ENCODE peak calls at places on chromosomes 7 and 10, in nine cellular contexts. One of them, this sample, is unnamed.

GRCh38 chr7:13312327-13312726 is 624.9 kb downstream of the ARL4A start:
- DNase-seq in upper lobe of left lung: no peak
- DNase-seq in tibial artery: no peak
- DNase-seq in retinal pigment epithelial cell: no peak
- DNase-seq in HCT116: peak
- DNase-seq in Panc1: no peak
- DNase-seq in fibroblast of villous mesenchyme: no peak
- DNase-seq in gastrocnemius medialis: no peak
- DNase-seq in pancreas: no peak
- DNase-seq in this sample: no peak

GRCh38 chr7:152189026-152189425 is 163.6 kb downstream of the GALNT11 start:
- DNase-seq in tibial artery: no peak
- DNase-seq in gastrocnemius medialis: no peak
- DNase-seq in pancreas: no peak
- DNase-seq in fibroblast of villous mesenchyme: peak
- DNase-seq in upper lobe of left lung: no peak
- DNase-seq in retinal pigment epithelial cell: no peak
- DNase-seq in HCT116: no peak
- DNase-seq in Panc1: no peak
- DNase-seq in this sample: peak

GRCh38 chr10:128210215-128211063 is 84.2 kb upstream of the MKI67 start:
- DNase-seq in tibial artery: peak
- DNase-seq in gastrocnemius medialis: peak
- DNase-seq in pancreas: peak
- DNase-seq in retinal pigment epithelial cell: no peak
- DNase-seq in HCT116: peak
- DNase-seq in Panc1: no peak
- DNase-seq in upper lobe of left lung: peak
- DNase-seq in fibroblast of villous mesenchyme: peak
- DNase-seq in this sample: peak

GRCh38 chr7:49295136-49295535 is 370.8 kb downstream of the CDC14C start:
- DNase-seq in Panc1: no peak
- DNase-seq in gastrocnemius medialis: no peak
- DNase-seq in upper lobe of left lung: no peak
- DNase-seq in tibial artery: no peak
- DNase-seq in fibroblast of villous mesenchyme: peak
- DNase-seq in retinal pigment epithelial cell: no peak
- DNase-seq in HCT116: no peak
- DNase-seq in pancreas: no peak
- DNase-seq in this sample: no peak

GRCh38 chr7:22356855-22357310 is at the start of gene RAPGEF5:
- DNase-seq in tibial artery: no peak
- DNase-seq in Panc1: no peak
- DNase-seq in retinal pigment epithelial cell: no peak
- DNase-seq in upper lobe of left lung: peak
- DNase-seq in gastrocnemius medialis: no peak
- DNase-seq in fibroblast of villous mesenchyme: no peak
- DNase-seq in HCT116: peak
- DNase-seq in pancreas: peak
- DNase-seq in this sample: peak

GRCh38 chr7:99393363-99394187 is 14.8 kb downstream of the PDAP1 start:
- DNase-seq in gastrocnemius medialis: no peak
- DNase-seq in fibroblast of villous mesenchyme: no peak
- DNase-seq in HCT116: no peak
- DNase-seq in tibial artery: peak
- DNase-seq in retinal pigment epithelial cell: no peak
- DNase-seq in Panc1: no peak
- DNase-seq in pancreas: no peak
- DNase-seq in upper lobe of left lung: no peak
- DNase-seq in this sample: no peak

GRCh38 chr7:139861794-139862193 is 32.7 kb downstream of the TBXAS1 start:
- DNase-seq in tibial artery: no peak
- DNase-seq in fibroblast of villous mesenchyme: no peak
- DNase-seq in retinal pigment epithelial cell: no peak
- DNase-seq in gastrocnemius medialis: no peak
- DNase-seq in Panc1: no peak
- DNase-seq in pancreas: no peak
- DNase-seq in upper lobe of left lung: no peak
- DNase-seq in HCT116: no peak
- DNase-seq in this sample: no peak

GRCh38 chr10:68333905-68334431 is 1.2 kb upstream of the PBLD start:
- DNase-seq in HCT116: no peak
- DNase-seq in gastrocnemius medialis: no peak
- DNase-seq in upper lobe of left lung: no peak
- DNase-seq in Panc1: no peak
- DNase-seq in retinal pigment epithelial cell: no peak
- DNase-seq in tibial artery: no peak
- DNase-seq in fibroblast of villous mesenchyme: no peak
- DNase-seq in pancreas: no peak
- DNase-seq in this sample: peak

GRCh38 chr7:117478796-117479479 is 887 bp upstream of the CFTR start:
- DNase-seq in HCT116: no peak
- DNase-seq in gastrocnemius medialis: no peak
- DNase-seq in retinal pigment epithelial cell: no peak
- DNase-seq in tibial artery: no peak
- DNase-seq in upper lobe of left lung: no peak
- DNase-seq in pancreas: no peak
- DNase-seq in fibroblast of villous mesenchyme: no peak
- DNase-seq in Panc1: no peak
- DNase-seq in this sample: no peak

GRCh38 chr7:16982640-16983103 is 100.9 kb upstream of the AGR3 start:
- DNase-seq in pancreas: peak
- DNase-seq in upper lobe of left lung: peak
- DNase-seq in Panc1: no peak
- DNase-seq in HCT116: peak
- DNase-seq in fibroblast of villous mesenchyme: peak
- DNase-seq in retinal pigment epithelial cell: no peak
- DNase-seq in gastrocnemius medialis: no peak
- DNase-seq in tibial artery: no peak
- DNase-seq in this sample: peak

GRCh38 chr7:86926732-86927131 is 132.7 kb downstream of the ELAPOR2 start:
- DNase-seq in upper lobe of left lung: no peak
- DNase-seq in gastrocnemius medialis: no peak
- DNase-seq in tibial artery: no peak
- DNase-seq in HCT116: peak
- DNase-seq in Panc1: no peak
- DNase-seq in fibroblast of villous mesenchyme: peak
- DNase-seq in pancreas: no peak
- DNase-seq in retinal pigment epithelial cell: no peak
- DNase-seq in this sample: peak

GRCh38 chr10:44243851-44244502 is 140.9 kb downstream of the CXCL12 start:
- DNase-seq in tibial artery: no peak
- DNase-seq in Panc1: no peak
- DNase-seq in gastrocnemius medialis: no peak
- DNase-seq in fibroblast of villous mesenchyme: no peak
- DNase-seq in pancreas: no peak
- DNase-seq in upper lobe of left lung: no peak
- DNase-seq in retinal pigment epithelial cell: no peak
- DNase-seq in HCT116: no peak
- DNase-seq in this sample: no peak

GRCh38 chr7:1916621-1916970 is 246.5 kb downstream of the ELFN1 start:
- DNase-seq in retinal pigment epithelial cell: no peak
- DNase-seq in HCT116: no peak
- DNase-seq in Panc1: no peak
- DNase-seq in upper lobe of left lung: no peak
- DNase-seq in pancreas: no peak
- DNase-seq in fibroblast of villous mesenchyme: no peak
- DNase-seq in tibial artery: no peak
- DNase-seq in gastrocnemius medialis: no peak
- DNase-seq in this sample: no peak

GRCh38 chr7:137343483-137343841 is at the start of gene PTN:
- DNase-seq in gastrocnemius medialis: no peak
- DNase-seq in HCT116: no peak
- DNase-seq in fibroblast of villous mesenchyme: peak
- DNase-seq in upper lobe of left lung: peak
- DNase-seq in pancreas: no peak
- DNase-seq in Panc1: no peak
- DNase-seq in retinal pigment epithelial cell: no peak
- DNase-seq in tibial artery: no peak
- DNase-seq in this sample: peak

GRCh38 chr10:131252586-131253276 is 58.8 kb downstream of the TCERG1L start:
- DNase-seq in HCT116: no peak
- DNase-seq in upper lobe of left lung: no peak
- DNase-seq in gastrocnemius medialis: no peak
- DNase-seq in fibroblast of villous mesenchyme: no peak
- DNase-seq in retinal pigment epithelial cell: no peak
- DNase-seq in pancreas: no peak
- DNase-seq in Panc1: no peak
- DNase-seq in tibial artery: no peak
- DNase-seq in this sample: no peak

GRCh38 chr7:84904561-84904960 is 282.3 kb downstream of the SEMA3D start:
- DNase-seq in upper lobe of left lung: no peak
- DNase-seq in gastrocnemius medialis: no peak
- DNase-seq in retinal pigment epithelial cell: no peak
- DNase-seq in tibial artery: no peak
- DNase-seq in pancreas: no peak
- DNase-seq in Panc1: no peak
- DNase-seq in HCT116: no peak
- DNase-seq in fibroblast of villous mesenchyme: no peak
- DNase-seq in this sample: no peak

GRCh38 chr10:103678104-103678526 is 177.3 kb downstream of the SH3PXD2A start:
- DNase-seq in retinal pigment epithelial cell: peak
- DNase-seq in upper lobe of left lung: peak
- DNase-seq in gastrocnemius medialis: peak
- DNase-seq in fibroblast of villous mesenchyme: peak
- DNase-seq in HCT116: no peak
- DNase-seq in tibial artery: peak
- DNase-seq in Panc1: no peak
- DNase-seq in pancreas: peak
- DNase-seq in this sample: peak
- H3K4me3 ChIP-seq in retinal pigment epithelial cell: peak
- H3K4me3 ChIP-seq in upper lobe of left lung: peak
- H3K4me3 ChIP-seq in gastrocnemius medialis: no peak
- H3K4me3 ChIP-seq in fibroblast of villous mesenchyme: peak
- H3K4me3 ChIP-seq in HCT116: no peak
- H3K4me3 ChIP-seq in tibial artery: peak
- H3K4me3 ChIP-seq in Panc1: no peak
- H3K4me3 ChIP-seq in pancreas: no peak
- H3K4me3 ChIP-seq in this sample: peak

GRCh38 chr7:100824499-100825214 is 2.7 kb downstream of the EPHB4 start:
- DNase-seq in HCT116: no peak
- DNase-seq in Panc1: no peak
- DNase-seq in fibroblast of villous mesenchyme: peak
- DNase-seq in retinal pigment epithelial cell: no peak
- DNase-seq in tibial artery: no peak
- DNase-seq in upper lobe of left lung: no peak
- DNase-seq in gastrocnemius medialis: no peak
- DNase-seq in pancreas: no peak
- DNase-seq in this sample: peak
- H3K4me3 ChIP-seq in HCT116: no peak
- H3K4me3 ChIP-seq in Panc1: peak
- H3K4me3 ChIP-seq in fibroblast of villous mesenchyme: peak
- H3K4me3 ChIP-seq in retinal pigment epithelial cell: peak
- H3K4me3 ChIP-seq in tibial artery: peak
- H3K4me3 ChIP-seq in upper lobe of left lung: peak
- H3K4me3 ChIP-seq in gastrocnemius medialis: peak
- H3K4me3 ChIP-seq in pancreas: no peak
- H3K4me3 ChIP-seq in this sample: peak

GRCh38 chr7:106110238-106110560 is 1.9 kb downstream of the SYPL1 start:
- DNase-seq in tibial artery: no peak
- DNase-seq in gastrocnemius medialis: no peak
- DNase-seq in pancreas: no peak
- DNase-seq in upper lobe of left lung: no peak
- DNase-seq in HCT116: no peak
- DNase-seq in Panc1: no peak
- DNase-seq in retinal pigment epithelial cell: no peak
- DNase-seq in fibroblast of villous mesenchyme: no peak
- DNase-seq in this sample: peak

GRCh38 chr7:106110885-106111670 is 1.0 kb downstream of the SYPL1 start:
- DNase-seq in gastrocnemius medialis: no peak
- DNase-seq in retinal pigment epithelial cell: no peak
- DNase-seq in fibroblast of villous mesenchyme: no peak
- DNase-seq in HCT116: no peak
- DNase-seq in Panc1: no peak
- DNase-seq in upper lobe of left lung: no peak
- DNase-seq in tibial artery: no peak
- DNase-seq in pancreas: no peak
- DNase-seq in this sample: peak

GRCh38 chr7:106109521-106110237 is 2.4 kb downstream of the SYPL1 start:
- DNase-seq in Panc1: no peak
- DNase-seq in gastrocnemius medialis: no peak
- DNase-seq in fibroblast of villous mesenchyme: no peak
- DNase-seq in tibial artery: no peak
- DNase-seq in upper lobe of left lung: no peak
- DNase-seq in retinal pigment epithelial cell: no peak
- DNase-seq in HCT116: no peak
- DNase-seq in pancreas: no peak
- DNase-seq in this sample: no peak

GRCh38 chr7:106111671-106112117 is 418 bp downstream of the SYPL1 start:
- DNase-seq in upper lobe of left lung: peak
- DNase-seq in gastrocnemius medialis: peak
- DNase-seq in tibial artery: peak
- DNase-seq in Panc1: no peak
- DNase-seq in HCT116: peak
- DNase-seq in pancreas: peak
- DNase-seq in retinal pigment epithelial cell: no peak
- DNase-seq in fibroblast of villous mesenchyme: peak
- DNase-seq in this sample: peak

DNA sequence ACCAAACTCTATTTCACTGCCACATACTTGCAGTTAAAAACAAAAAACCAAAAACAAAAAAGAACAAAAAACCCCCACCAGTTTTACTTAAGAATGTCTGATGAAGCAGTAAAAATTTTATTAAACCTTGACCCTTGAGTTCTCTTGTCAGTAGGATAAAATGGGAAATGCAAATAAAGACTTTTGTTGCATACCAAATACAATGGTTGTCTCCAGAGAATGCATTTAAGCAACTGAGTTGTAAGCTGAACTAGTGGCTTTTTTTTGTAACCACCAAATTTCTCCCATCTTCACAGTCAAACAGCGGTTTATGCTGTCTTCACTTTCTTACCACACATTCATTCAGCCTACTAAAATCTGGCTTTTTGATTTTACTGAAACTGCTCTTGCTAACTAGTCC is 3.1 kb downstream of the SYPL1 start:
- DNase-seq in gastrocnemius medialis: no peak
- DNase-seq in tibial artery: no peak
- DNase-seq in Panc1: no peak
- DNase-seq in fibroblast of villous mesenchyme: peak
- DNase-seq in pancreas: no peak
- DNase-seq in upper lobe of left lung: no peak
- DNase-seq in HCT116: no peak
- DNase-seq in retinal pigment epithelial cell: no peak
- DNase-seq in this sample: peak
- H3K4me3 ChIP-seq in gastrocnemius medialis: no peak
- H3K4me3 ChIP-seq in tibial artery: peak
- H3K4me3 ChIP-seq in Panc1: no peak
- H3K4me3 ChIP-seq in fibroblast of villous mesenchyme: no peak
- H3K4me3 ChIP-seq in pancreas: no peak
- H3K4me3 ChIP-seq in upper lobe of left lung: no peak
- H3K4me3 ChIP-seq in HCT116: no peak
- H3K4me3 ChIP-seq in retinal pigment epithelial cell: no peak
- H3K4me3 ChIP-seq in this sample: peak

DNA sequence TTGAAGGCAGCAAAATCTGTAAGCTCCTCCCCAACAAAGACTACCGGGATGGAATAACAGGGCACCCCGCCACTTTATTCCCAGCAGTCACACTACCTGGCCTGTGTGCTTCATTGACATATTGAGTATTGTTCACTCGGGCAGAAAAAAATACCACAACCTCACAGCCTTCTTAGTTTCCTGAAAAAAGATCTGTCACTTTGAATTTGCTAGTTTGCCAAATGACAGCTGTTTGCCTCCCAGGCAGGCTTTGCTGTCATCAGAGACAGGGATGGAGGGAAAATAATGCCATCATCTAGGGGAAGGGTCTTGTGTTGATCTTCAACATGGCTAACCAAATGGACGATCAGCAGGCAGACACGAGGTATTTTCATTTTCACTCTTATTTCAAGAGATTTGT is 26.9 kb downstream of the BMPER start:
- DNase-seq in fibroblast of villous mesenchyme: no peak
- DNase-seq in retinal pigment epithelial cell: no peak
- DNase-seq in upper lobe of left lung: no peak
- DNase-seq in HCT116: no peak
- DNase-seq in Panc1: no peak
- DNase-seq in pancreas: no peak
- DNase-seq in gastrocnemius medialis: no peak
- DNase-seq in tibial artery: no peak
- DNase-seq in this sample: no peak
- H3K4me3 ChIP-seq in fibroblast of villous mesenchyme: no peak
- H3K4me3 ChIP-seq in retinal pigment epithelial cell: no peak
- H3K4me3 ChIP-seq in upper lobe of left lung: peak
- H3K4me3 ChIP-seq in HCT116: no peak
- H3K4me3 ChIP-seq in Panc1: no peak
- H3K4me3 ChIP-seq in pancreas: no peak
- H3K4me3 ChIP-seq in gastrocnemius medialis: peak
- H3K4me3 ChIP-seq in tibial artery: peak
- H3K4me3 ChIP-seq in this sample: peak

This sample was measured in adipocyte.